ENCODE peak calls at places on chromosome 22, in nine cellular contexts. Z is choroid plexus epithelial cell; N is skeletal muscle cell; U is lung microvascular endothelial cell; K is stimulated activated CD4-positive, alpha-beta T cell treated with anti-CD3 and anti-CD28 coated beads, Interleukin-1b, Interleukin-23, amount 100 ng/mL, for 24 hours; L is endodermal cell; W is osteocyte; S is GM04504; T is NCI-H187 treated with DMSO at 0.1 percent for 48 hours. H is an unnamed sample.

GRCh38 chr22:44988671-44989070 is 21.1 kb downstream of the PHF21B start:
- DNase-seq in S (no peak), T (no peak), K (no peak), W (no peak), Z (no peak), L (no peak), N (no peak), U (no peak), H (no peak)

GRCh38 chr22:26079009-26079408 is 90.3 kb upstream of the SEZ6L start:
- DNase-seq in T (no peak), W (no peak), L (no peak), K (no peak), N (no peak), S (no peak), Z (no peak), U (no peak), H (no peak)

GRCh38 chr22:30868663-30869385 is 99.8 kb downstream of the MORC2 start:
- DNase-seq in S (no peak), T (no peak), N (peak; percentile 47), K (no peak), W (no peak), Z (peak; percentile 53), L (no peak), U (peak; percentile 70), H (no peak)

GRCh38 chr22:32528316-32528715 is 53.7 kb downstream of the FBXO7 start:
- DNase-seq in W (no peak), K (no peak), Z (no peak), S (no peak), U (peak; percentile 12), T (no peak), N (no peak), L (no peak), H (no peak)

GRCh38 chr22:33874206-33874605 is 46.1 kb downstream of the LARGE1 start:
- DNase-seq in L (no peak), S (no peak), N (no peak), T (no peak), U (no peak), W (no peak), Z (no peak), K (no peak), H (no peak)

GRCh38 chr22:19912236-19912999 is 29.2 kb upstream of the COMT start:
- DNase-seq in T (no peak), L (peak; percentile 69), Z (peak; percentile 8), W (no peak), S (no peak), N (no peak), U (no peak), K (no peak), H (no peak)

GRCh38 chr22:18996376-18996900 is 60.3 kb upstream of the PRODH start:
- DNase-seq in N (no peak), U (no peak), K (no peak), T (no peak), S (no peak), L (no peak), Z (no peak), W (peak; percentile 44), H (no peak)

GRCh38 chr22:31244044-31244942 is 32.2 kb downstream of the LIMK2 start:
- DNase-seq in K (no peak), S (peak; percentile 37), T (no peak), W (no peak), U (peak; percentile 34), N (peak; percentile 62), Z (peak; percentile 93), L (peak; percentile 92), H (peak; percentile 26)

GRCh38 chr22:39872548-39872947 is 21.0 kb downstream of the ENTHD1 start:
- DNase-seq in Z (no peak), N (no peak), K (no peak), U (no peak), W (no peak), L (no peak), T (no peak), S (no peak), H (no peak)

GRCh38 chr22:31253949-31254348 is 38.3 kb downstream of the PIK3IP1 start:
- DNase-seq in K (no peak), N (no peak), L (peak; percentile 78), U (peak; percentile 93), T (no peak), Z (no peak), W (no peak), S (no peak), H (no peak)

GRCh38 chr22:43827926-43828710 is 16.0 kb upstream of the EFCAB6 start:
- DNase-seq in W (no peak), Z (no peak), U (no peak), K (no peak), T (no peak), L (peak; percentile 42), S (no peak), N (no peak), H (no peak)

GRCh38 chr22:47128216-47129215 is 366.1 kb downstream of the TBC1D22A start:
- DNase-seq in L (no peak), W (no peak), S (no peak), K (no peak), Z (no peak), T (no peak), N (no peak), U (no peak), H (no peak)

GRCh38 chr22:40877488-40877887 is 15.6 kb upstream of the DNAJB7 start:
- DNase-seq in N (no peak), W (no peak), T (no peak), K (no peak), Z (no peak), S (no peak), L (no peak), U (no peak), H (no peak)

GRCh38 chr22:49677495-49677889 is 150.2 kb downstream of the BRD1 start:
- DNase-seq in T (no peak), U (no peak), S (no peak), N (no peak), Z (no peak), L (no peak), K (no peak), W (peak; percentile 77), H (no peak)

GRCh38 chr22:37636186-37636948 is 3.1 kb upstream of the SH3BP1 start:
- DNase-seq in T (no peak), Z (peak; percentile 98), N (peak; percentile 65), U (no peak), K (no peak), W (no peak), S (no peak), L (no peak), H (no peak)

GRCh38 chr22:22210375-22210774 is 34.2 kb upstream of the VPREB1 start:
- DNase-seq in W (no peak), N (peak; percentile 25), Z (peak; percentile 58), L (no peak), S (no peak), U (peak; percentile 43), K (no peak), T (no peak), H (peak; percentile 48)

GRCh38 chr22:44669725-44670027 is 32.3 kb upstream of the PRR5 start:
- DNase-seq in S (no peak), Z (peak; percentile 45), N (no peak), L (peak; percentile 76), W (no peak), T (no peak), U (peak; percentile 65), K (no peak), H (no peak)

H was measured in H4.